ENCODE peak calls at places on chromosomes 4 and X, in nine cellular contexts. Y is choroid plexus epithelial cell, R is osteocyte, L is body of pancreas, F is epithelial cell of proximal tubule, A is ovary, D is heart left ventricle, U is Calu3, J is fibroblast of lung. B is an unnamed sample.

GRCh38 chr4:139416073-139416673 is 37.7 kb upstream of the RAB33B start:
- DNase-seq in Y (peak; percentile 80), R (no peak), L (no peak), F (peak; percentile 7), A (no peak), D (no peak), U (peak; percentile 24), J (peak; percentile 71), B (no peak)

GRCh38 chr4:126708716-126709115 is 924.0 kb upstream of the INTU start:
- DNase-seq in Y (peak; percentile 10), R (no peak), L (no peak), F (no peak), A (no peak), D (no peak), U (no peak), J (no peak), B (no peak)

GRCh38 chrX:97310373-97310772 is 426.7 kb downstream of the RPA4 start:
- DNase-seq in Y (peak; percentile 20), R (no peak), L (no peak), F (no peak), A (no peak), D (no peak), U (no peak), J (no peak), B (no peak)

GRCh38 chr4:101232074-101232776 is 115.1 kb downstream of the PPP3CA start:
- DNase-seq in Y (peak; percentile 92), R (peak; percentile 84), L (no peak), F (no peak), A (no peak), D (no peak), U (no peak), J (peak; percentile 83), B (no peak)

GRCh38 chr4:94711635-94712034 is 46.1 kb upstream of the BMPR1B start:
- DNase-seq in Y (peak; percentile 18), R (no peak), L (no peak), F (no peak), A (no peak), D (no peak), U (no peak), J (no peak), B (no peak)

GRCh38 chr4:122163301-122163700 is 11.2 kb downstream of the BLTP1 start:
- DNase-seq in Y (no peak), R (no peak), L (no peak), F (no peak), A (no peak), D (no peak), U (no peak), J (no peak), B (peak; percentile 87)

GRCh38 chr4:165294907-165295306 is 32.6 kb upstream of the MSMO1 start:
- DNase-seq in Y (no peak), R (no peak), L (no peak), F (no peak), A (no peak), D (no peak), U (no peak), J (no peak), B (no peak)

GRCh38 chr4:89823416-89823815 is 13.5 kb downstream of the SNCA start:
- DNase-seq in Y (peak; percentile 63), R (no peak), L (no peak), F (no peak), A (no peak), D (no peak), U (no peak), J (peak; percentile 53), B (no peak)

GRCh38 chrX:123339201-123339905 is 155.3 kb downstream of the GRIA3 start:
- DNase-seq in Y (peak; percentile 46), R (no peak), L (no peak), F (no peak), A (no peak), D (no peak), U (no peak), J (no peak), B (no peak)

GRCh38 chr4:169985881-169986280 is 40.3 kb downstream of the MFAP3L start:
- DNase-seq in Y (no peak), R (no peak), L (no peak), F (no peak), A (no peak), D (no peak), U (no peak), J (no peak), B (no peak)

GRCh38 chr4:175071123-175071522 is 153.0 kb downstream of the ADAM29 start:
- DNase-seq in Y (peak; percentile 66), R (no peak), L (no peak), F (no peak), A (no peak), D (no peak), U (no peak), J (no peak), B (no peak)

GRCh38 chr4:92246384-92246783 is 57.4 kb upstream of the GRID2 start:
- DNase-seq in Y (no peak), R (no peak), L (no peak), F (no peak), A (no peak), D (no peak), U (no peak), J (no peak), B (no peak)

GRCh38 chrX:102651242-102651967 is at the start of gene GPRASP1:
- DNase-seq in Y (peak; percentile 26), R (no peak), L (peak; percentile 25), F (no peak), A (peak; percentile 86), D (peak; percentile 54), U (no peak), J (peak; percentile 46), B (no peak)

GRCh38 chr4:183118585-183118984 is 19.5 kb downstream of the WWC2 start:
- DNase-seq in Y (peak; percentile 88), R (no peak), L (no peak), F (peak; percentile 80), A (no peak), D (no peak), U (no peak), J (peak; percentile 68), B (no peak)

GRCh38 chr4:107380190-107380589 is 339.8 kb downstream of the PAPSS1 start:
- DNase-seq in Y (peak; percentile 3), R (no peak), L (no peak), F (no peak), A (no peak), D (no peak), U (no peak), J (no peak), B (no peak)

GRCh38 chrX:9267415-9267814 is 197.4 kb upstream of the TBL1X start:
- DNase-seq in Y (peak; percentile 32), R (no peak), L (no peak), F (no peak), A (no peak), D (no peak), U (no peak), J (peak; percentile 49), B (peak; percentile 54)

GRCh38 chr4:157220026-157220881 is at the start of gene GRIA2:
- DNase-seq in Y (peak; percentile 58), R (peak; percentile 92), L (peak; percentile 68), F (no peak), A (no peak), D (peak; percentile 41), U (no peak), J (peak; percentile 52), B (peak; percentile 4)

GRCh38 chrX:51144828-51145442 is 187.7 kb upstream of the NUDT10 start:
- DNase-seq in Y (peak; percentile 41), R (no peak), L (peak; percentile 28), F (peak; percentile 2), A (no peak), D (no peak), U (peak; percentile 44), J (peak; percentile 25), B (no peak)

GRCh38 chrX:119784747-119785446 is 6.5 kb downstream of the RPL39 start:
- DNase-seq in Y (peak; percentile 52), R (no peak), L (peak; percentile 12), F (no peak), A (no peak), D (no peak), U (peak; percentile 62), J (peak; percentile 20), B (no peak)

GRCh38 chr4:74536557-74536956 is 91.6 kb downstream of the AREG start:
- DNase-seq in Y (peak; percentile 68), R (no peak), L (no peak), F (no peak), A (no peak), D (no peak), U (no peak), J (peak; percentile 52), B (no peak)
- TF ChIP-seq CTCF in Y (peak; percentile 52), R (peak; percentile 57), L (no peak), F (peak; percentile 56), A (no peak), D (no peak), U (no peak), J (no peak), B (peak; percentile 35)

GRCh38 chrX:38304010-38304409 is 23.3 kb downstream of the RPGR start:
- DNase-seq in Y (peak; percentile 65), R (no peak), L (no peak), F (no peak), A (no peak), D (no peak), U (no peak), J (peak; percentile 19), B (no peak)
- TF ChIP-seq CTCF in Y (peak; percentile 59), R (peak; percentile 41), L (no peak), F (peak; percentile 41), A (no peak), D (no peak), U (peak; percentile 42), J (no peak), B (no peak)

GRCh38 chr4:77308843-77309242 is 151.8 kb downstream of the CCNG2 start:
- DNase-seq in Y (peak; percentile 41), R (no peak), L (no peak), F (no peak), A (no peak), D (no peak), U (peak; percentile 1), J (peak; percentile 29), B (peak; percentile 43)
- TF ChIP-seq CTCF in Y (peak; percentile 46), R (peak; percentile 54), L (peak; percentile 64), F (peak; percentile 56), A (no peak), D (peak; percentile 22), U (no peak), J (peak; percentile 35), B (peak; percentile 63)

DNA sequence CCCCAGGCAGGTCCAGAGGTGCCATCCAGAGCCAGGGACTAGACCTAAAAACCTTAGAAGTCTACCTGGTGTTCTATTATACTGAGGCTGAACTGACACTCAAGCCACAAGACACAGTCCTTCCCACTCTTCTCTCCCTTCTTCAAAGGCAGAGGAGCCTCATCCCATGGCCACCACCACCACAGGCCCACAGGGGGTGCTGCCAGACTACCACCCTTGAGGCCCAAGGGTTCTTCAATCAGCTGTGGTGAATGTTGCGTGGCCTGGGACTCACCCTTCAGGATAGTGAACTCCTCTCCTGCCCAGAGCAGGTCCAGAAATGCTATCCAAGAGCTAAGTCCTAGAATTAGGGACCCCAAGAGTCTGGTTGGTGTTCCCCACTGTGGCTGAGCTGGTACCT is 17.5 kb upstream of the RFC1 start:
- DNase-seq in Y (no peak), R (no peak), L (no peak), F (no peak), A (no peak), D (no peak), U (no peak), J (no peak), B (no peak)
- TF ChIP-seq CTCF in Y (no peak), R (no peak), L (peak; percentile 4), F (no peak), A (no peak), D (no peak), U (no peak), J (no peak), B (no peak)